ENCODE peak calls at places on chromosomes 16 and 17, in five cellular contexts. One of them, this sample, is unnamed.

GRCh38 chr16:57878586-57878985 is 76.3 kb upstream of the KIFC3 start:
- DNase-seq in endothelial cell of umbilical vein: no peak
- DNase-seq in CD8-positive, alpha-beta T cell: no peak
- DNase-seq in heart left ventricle: no peak
- DNase-seq in PC-3: no peak
- DNase-seq in this sample: no peak

GRCh38 chr17:7703584-7704574 is 1.1 kb upstream of the EFNB3 start:
- DNase-seq in endothelial cell of umbilical vein: peak; percentile 22
- DNase-seq in heart left ventricle: no peak
- DNase-seq in CD8-positive, alpha-beta T cell: no peak
- DNase-seq in PC-3: no peak
- DNase-seq in this sample: peak; percentile 38

GRCh38 chr17:49741009-49741691 is 22.8 kb downstream of the FAM117A start:
- DNase-seq in PC-3: no peak
- DNase-seq in heart left ventricle: no peak
- DNase-seq in endothelial cell of umbilical vein: no peak
- DNase-seq in CD8-positive, alpha-beta T cell: no peak
- DNase-seq in this sample: no peak

GRCh38 chr17:81231766-81232581 is 6.9 kb downstream of the TEPSIN start:
- DNase-seq in CD8-positive, alpha-beta T cell: no peak
- DNase-seq in endothelial cell of umbilical vein: no peak
- DNase-seq in PC-3: no peak
- DNase-seq in heart left ventricle: no peak
- DNase-seq in this sample: no peak

GRCh38 chr17:1122681-1123396 is 56.9 kb downstream of the ABR start:
- DNase-seq in endothelial cell of umbilical vein: peak; percentile 89
- DNase-seq in PC-3: peak; percentile 74
- DNase-seq in CD8-positive, alpha-beta T cell: peak; percentile 84
- DNase-seq in heart left ventricle: peak; percentile 93
- DNase-seq in this sample: peak; percentile 35

GRCh38 chr17:75625813-75626486 is 7.3 kb upstream of the SMIM5 start:
- DNase-seq in heart left ventricle: peak; percentile 58
- DNase-seq in endothelial cell of umbilical vein: peak; percentile 15
- DNase-seq in PC-3: peak; percentile 49
- DNase-seq in CD8-positive, alpha-beta T cell: no peak
- DNase-seq in this sample: no peak

GRCh38 chr16:12470311-12471229 is 333.1 kb downstream of the CPPED1 start:
- DNase-seq in CD8-positive, alpha-beta T cell: no peak
- DNase-seq in PC-3: no peak
- DNase-seq in heart left ventricle: peak; percentile 71
- DNase-seq in endothelial cell of umbilical vein: peak; percentile 57
- DNase-seq in this sample: peak; percentile 17

GRCh38 chr17:76179496-76180467 is 38.7 kb upstream of the FOXJ1 start:
- DNase-seq in PC-3: peak; percentile 47
- DNase-seq in CD8-positive, alpha-beta T cell: peak; percentile 19
- DNase-seq in endothelial cell of umbilical vein: no peak
- DNase-seq in heart left ventricle: no peak
- DNase-seq in this sample: no peak

GRCh38 chr17:17052462-17053221 is 10.4 kb downstream of the MPRIP start:
- DNase-seq in endothelial cell of umbilical vein: no peak
- DNase-seq in PC-3: no peak
- DNase-seq in CD8-positive, alpha-beta T cell: no peak
- DNase-seq in heart left ventricle: no peak
- DNase-seq in this sample: no peak

GRCh38 chr16:53695070-53695469 is 8.6 kb downstream of the RPGRIP1L start:
- DNase-seq in CD8-positive, alpha-beta T cell: no peak
- DNase-seq in endothelial cell of umbilical vein: no peak
- DNase-seq in heart left ventricle: no peak
- DNase-seq in PC-3: peak; percentile 7
- DNase-seq in this sample: peak; percentile 68

GRCh38 chr17:17205368-17206148 is 575 bp downstream of the PLD6 start:
- DNase-seq in heart left ventricle: peak; percentile 78
- DNase-seq in CD8-positive, alpha-beta T cell: peak; percentile 38
- DNase-seq in PC-3: peak; percentile 71
- DNase-seq in endothelial cell of umbilical vein: peak; percentile 41
- DNase-seq in this sample: no peak

DNA sequence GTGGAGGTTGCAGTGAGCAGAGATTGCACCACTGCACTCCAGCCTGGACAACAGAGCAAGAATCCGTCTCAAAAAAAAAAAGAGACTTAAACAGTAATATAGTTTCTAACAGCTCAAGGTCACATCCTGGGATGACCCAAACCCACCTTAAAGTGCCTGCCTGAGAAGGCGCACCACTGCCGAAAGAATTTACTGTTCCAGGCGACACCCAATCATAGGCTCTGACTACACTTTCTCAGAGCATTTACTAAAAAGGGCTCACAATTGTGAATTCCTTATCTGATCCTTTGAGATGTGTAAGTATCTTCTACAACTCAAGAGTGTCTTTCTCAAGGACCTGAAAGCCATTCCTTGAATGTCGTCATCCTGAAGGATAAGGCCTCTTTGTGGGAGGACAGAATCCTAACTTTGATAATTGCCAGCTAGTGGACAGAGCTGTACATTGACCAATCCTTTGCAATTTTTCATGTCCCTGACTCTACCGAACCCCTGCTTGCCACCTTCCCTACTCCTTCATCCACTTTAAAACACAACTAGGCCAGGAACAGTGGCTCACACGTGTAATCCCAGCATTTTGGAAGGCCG is 2.6 kb upstream of the ST3GAL2 start:
- DNase-seq in heart left ventricle: no peak
- DNase-seq in endothelial cell of umbilical vein: no peak
- DNase-seq in CD8-positive, alpha-beta T cell: no peak
- DNase-seq in PC-3: no peak
- DNase-seq in this sample: no peak
- H3K4me3 ChIP-seq in heart left ventricle: no peak overlapping the region
- H3K4me3 ChIP-seq in endothelial cell of umbilical vein: no peak overlapping the region
- H3K4me3 ChIP-seq in CD8-positive, alpha-beta T cell: no peak overlapping the region
- H3K4me3 ChIP-seq in PC-3: no peak overlapping the region
- H3K4me3 ChIP-seq in this sample: no peak overlapping the region

GRCh38 chr16:9929313-9929712 is 252.9 kb downstream of the GRIN2A start:
- DNase-seq in PC-3: no peak
- DNase-seq in heart left ventricle: no peak
- DNase-seq in CD8-positive, alpha-beta T cell: no peak
- DNase-seq in endothelial cell of umbilical vein: no peak
- DNase-seq in this sample: no peak

GRCh38 chr16:9929836-9930235 is 252.4 kb downstream of the GRIN2A start:
- DNase-seq in heart left ventricle: no peak
- DNase-seq in endothelial cell of umbilical vein: no peak
- DNase-seq in PC-3: no peak
- DNase-seq in CD8-positive, alpha-beta T cell: no peak
- DNase-seq in this sample: no peak

GRCh38 chr16:9932919-9933653 is 249.1 kb downstream of the GRIN2A start:
- DNase-seq in endothelial cell of umbilical vein: no peak
- DNase-seq in CD8-positive, alpha-beta T cell: no peak
- DNase-seq in PC-3: no peak
- DNase-seq in heart left ventricle: no peak
- DNase-seq in this sample: no peak

GRCh38 chr16:9932000-9932399 is 250.2 kb downstream of the GRIN2A start:
- DNase-seq in CD8-positive, alpha-beta T cell: no peak
- DNase-seq in endothelial cell of umbilical vein: no peak
- DNase-seq in PC-3: no peak
- DNase-seq in heart left ventricle: no peak
- DNase-seq in this sample: no peak

DNA sequence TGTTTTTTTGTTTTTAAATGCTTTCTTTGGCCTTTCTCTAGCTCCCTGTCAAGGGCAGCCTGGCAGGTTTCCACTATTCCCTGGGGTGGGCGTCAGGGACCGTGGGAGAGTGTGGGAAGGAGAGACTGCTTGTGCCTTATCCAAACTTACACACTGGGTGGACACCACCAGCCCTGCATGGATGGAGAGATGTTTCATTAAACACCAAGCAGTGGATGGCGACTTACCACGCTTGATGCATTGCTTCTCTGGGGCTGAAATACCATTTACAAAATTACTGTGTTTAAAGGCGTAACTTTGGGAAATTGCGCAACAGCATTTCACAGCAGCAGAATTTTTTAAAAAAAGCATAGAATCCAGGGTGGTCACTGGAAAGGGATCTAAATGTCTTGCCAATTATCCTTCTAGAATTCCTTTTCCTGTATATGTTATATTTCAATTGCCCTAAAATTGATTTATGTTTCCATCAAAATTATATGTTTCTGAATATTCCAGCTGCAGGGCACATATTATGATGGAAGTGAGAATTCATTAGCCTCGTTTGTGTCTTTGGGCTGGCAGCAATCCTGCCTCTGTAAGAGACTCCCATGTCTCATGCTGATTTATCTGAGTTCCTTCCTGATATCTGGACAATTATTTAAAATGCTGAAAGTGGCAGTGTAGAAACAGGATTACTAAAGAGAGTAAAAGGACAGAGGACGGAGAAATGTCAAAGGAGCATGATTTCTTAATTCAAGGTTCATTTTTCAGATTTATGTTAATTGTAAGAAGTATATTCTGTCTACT is 247.3 kb downstream of the GRIN2A start:
- DNase-seq in CD8-positive, alpha-beta T cell: no peak
- DNase-seq in PC-3: no peak
- DNase-seq in heart left ventricle: peak; percentile 60
- DNase-seq in endothelial cell of umbilical vein: no peak
- DNase-seq in this sample: no peak
- TF ChIP-seq CTCF in CD8-positive, alpha-beta T cell: no peak
- TF ChIP-seq CTCF in PC-3: no peak
- TF ChIP-seq CTCF in heart left ventricle: no peak
- TF ChIP-seq CTCF in endothelial cell of umbilical vein: no peak
- TF ChIP-seq CTCF in this sample: no peak

GRCh38 chr17:29616300-29617048 is 6.2 kb downstream of the CORO6 start:
- DNase-seq in heart left ventricle: no peak
- DNase-seq in endothelial cell of umbilical vein: no peak
- DNase-seq in CD8-positive, alpha-beta T cell: no peak
- DNase-seq in PC-3: no peak
- DNase-seq in this sample: no peak
- H3K27me3 ChIP-seq in heart left ventricle: no peaks in the 10 kb centered on the region
- H3K27me3 ChIP-seq in endothelial cell of umbilical vein: no peaks in the 10 kb centered on the region
- H3K27me3 ChIP-seq in CD8-positive, alpha-beta T cell: no peaks in the 10 kb centered on the region
- H3K27me3 ChIP-seq in PC-3: no peaks in the 10 kb centered on the region
- H3K27me3 ChIP-seq in this sample: no peaks in the 10 kb centered on the region

GRCh38 chr16:89564476-89565255 is 4.2 kb downstream of the RPL13 start:
- DNase-seq in heart left ventricle: no peak
- DNase-seq in endothelial cell of umbilical vein: no peak
- DNase-seq in PC-3: no peak
- DNase-seq in CD8-positive, alpha-beta T cell: no peak
- DNase-seq in this sample: no peak

GRCh38 chr16:89565256-89565505 is 4.7 kb downstream of the RPL13 start:
- DNase-seq in heart left ventricle: no peak
- DNase-seq in PC-3: peak; percentile 47
- DNase-seq in endothelial cell of umbilical vein: no peak
- DNase-seq in CD8-positive, alpha-beta T cell: no peak
- DNase-seq in this sample: no peak

GRCh38 chr16:89567656-89568594 is 7.4 kb downstream of the RPL13 start:
- DNase-seq in endothelial cell of umbilical vein: no peak
- DNase-seq in PC-3: no peak
- DNase-seq in CD8-positive, alpha-beta T cell: no peak
- DNase-seq in heart left ventricle: no peak
- DNase-seq in this sample: no peak

GRCh38 chr16:89563639-89564392 is 3.3 kb downstream of the RPL13 start:
- DNase-seq in endothelial cell of umbilical vein: no peak
- DNase-seq in CD8-positive, alpha-beta T cell: no peak
- DNase-seq in PC-3: no peak
- DNase-seq in heart left ventricle: no peak
- DNase-seq in this sample: no peak

GRCh38 chr16:89565506-89566372 is 5.3 kb downstream of the RPL13 start:
- DNase-seq in endothelial cell of umbilical vein: peak; percentile 57
- DNase-seq in PC-3: peak; percentile 51
- DNase-seq in CD8-positive, alpha-beta T cell: no peak
- DNase-seq in heart left ventricle: no peak
- DNase-seq in this sample: peak; percentile 37
- H3K4me3 ChIP-seq in endothelial cell of umbilical vein: peak overlapping the region; percentile 18
- H3K4me3 ChIP-seq in PC-3: peak overlapping the region; percentile 9
- H3K4me3 ChIP-seq in CD8-positive, alpha-beta T cell: peak overlapping the region; percentile 43
- H3K4me3 ChIP-seq in heart left ventricle: no peak overlapping the region
- H3K4me3 ChIP-seq in this sample: peak overlapping the region; percentile 12